ENCODE peak calls at places on chromosomes 16 and 17, in ten cellular contexts. B, U, K, N, A, J, Z, L, Y and V are unnamed samples.

GRCh38 chr16:85485379-85485778 is 127.7 kb upstream of the GSE1 start:
- DNase-seq in B (no peak), U (no peak), K (no peak), N (no peak), A (no peak), J (no peak), Z (no peak), L (no peak), Y (no peak), V (peak; percentile 59)

GRCh38 chr16:80684906-80685305 is 119.5 kb downstream of the CDYL2 start:
- DNase-seq in B (no peak), U (no peak), K (no peak), N (no peak), A (no peak), J (no peak), Z (no peak), L (no peak), Y (no peak), V (no peak)

GRCh38 chr17:72176516-72176851 is 55.7 kb downstream of the SOX9 start:
- DNase-seq in B (peak; percentile 61), U (no peak), K (no peak), N (no peak), A (no peak), J (no peak), Z (no peak), L (no peak), Y (no peak), V (no peak)

GRCh38 chr17:56213031-56213430 is 59.8 kb downstream of the ANKFN1 start:
- DNase-seq in B (no peak), U (no peak), K (no peak), N (no peak), A (no peak), J (no peak), Z (no peak), L (no peak), Y (peak; percentile 10), V (no peak)

GRCh38 chr17:80339118-80339517 is 75.8 kb upstream of the ENDOV start:
- DNase-seq in B (peak; percentile 53), U (no peak), K (no peak), N (no peak), A (no peak), J (no peak), Z (no peak), L (no peak), Y (no peak), V (no peak)

GRCh38 chr16:1556254-1556653 is 22.8 kb downstream of the TMEM204 start:
- DNase-seq in B (no peak), U (no peak), K (no peak), N (no peak), A (no peak), J (peak; percentile 75), Z (no peak), L (no peak), Y (no peak), V (no peak)

GRCh38 chr17:56449176-56449575 is 144.3 kb upstream of the NOG start:
- DNase-seq in B (no peak), U (no peak), K (no peak), N (no peak), A (no peak), J (no peak), Z (no peak), L (no peak), Y (no peak), V (no peak)

GRCh38 chr16:68086336-68086821 is 1.2 kb downstream of the NFATC3 start:
- DNase-seq in B (no peak), U (no peak), K (no peak), N (no peak), A (no peak), J (no peak), Z (no peak), L (peak; percentile 33), Y (peak; percentile 59), V (no peak)

GRCh38 chr16:75263963-75264445 is 12.6 kb upstream of the BCAR1 start:
- DNase-seq in B (no peak), U (no peak), K (peak; percentile 42), N (peak; percentile 75), A (no peak), J (no peak), Z (peak; percentile 95), L (no peak), Y (no peak), V (no peak)

GRCh38 chr16:4182581-4183257 is 59.2 kb downstream of the SRL start:
- DNase-seq in B (no peak), U (no peak), K (no peak), N (no peak), A (no peak), J (no peak), Z (no peak), L (no peak), Y (no peak), V (no peak)

GRCh38 chr16:2962334-2963073 is 1.6 kb upstream of the KREMEN2 start:
- DNase-seq in B (peak; percentile 15), U (no peak), K (no peak), N (no peak), A (no peak), J (no peak), Z (no peak), L (no peak), Y (no peak), V (no peak)
- H3K27me3 ChIP-seq in B (peaks cover 56% of the 10 kb centered on the region), U (peaks cover 97% of the 10 kb centered on the region), K (peaks cover 36% of the 10 kb centered on the region), N (peaks cover 80% of the 10 kb centered on the region), A (no peaks in the 10 kb centered on the region), J (no peaks in the 10 kb centered on the region), Z (peaks cover 71% of the 10 kb centered on the region), L (peaks cover 44% of the 10 kb centered on the region), Y (peaks cover 61% of the 10 kb centered on the region), V (peaks cover 76% of the 10 kb centered on the region)

GRCh38 chr16:84379008-84379730 is 10.8 kb downstream of the ATP2C2 start:
- DNase-seq in B (no peak), U (no peak), K (no peak), N (no peak), A (no peak), J (no peak), Z (no peak), L (peak; percentile 43), Y (no peak), V (no peak)
- H3K4me3 ChIP-seq in B (no peak overlapping the region), U (no peak overlapping the region), K (no peak overlapping the region), N (no peak overlapping the region), A (no peak overlapping the region), J (no peak overlapping the region), Z (no peak overlapping the region), L (no peak overlapping the region), Y (no peak overlapping the region), V (no peak overlapping the region)

GRCh38 chr16:88455610-88456355 is 2.7 kb downstream of the ZFPM1 start:
- DNase-seq in B (peak; percentile 63), U (no peak), K (no peak), N (no peak), A (peak; percentile 81), J (no peak), Z (no peak), L (peak; percentile 74), Y (peak; percentile 43), V (no peak)
- TF ChIP-seq CTCF in B (no peak), U (no peak), K (no peak), N (no peak), A (no peak), J (peak; percentile 12), Z (no peak), L (peak; percentile 2), Y (no peak), V (no peak)

GRCh38 chr17:39868554-39868942 is 546 bp downstream of the ZPBP2 start:
- DNase-seq in B (no peak), U (no peak), K (no peak), N (no peak), A (no peak), J (no peak), Z (no peak), L (no peak), Y (no peak), V (no peak)

GRCh38 chr17:39866013-39866730 is 1.8 kb upstream of the ZPBP2 start:
- DNase-seq in B (no peak), U (no peak), K (no peak), N (no peak), A (no peak), J (no peak), Z (no peak), L (no peak), Y (no peak), V (no peak)

GRCh38 chr17:39867084-39867890 is 715 bp upstream of the ZPBP2 start:
- DNase-seq in B (no peak), U (no peak), K (no peak), N (no peak), A (peak; percentile 96), J (no peak), Z (no peak), L (no peak), Y (no peak), V (no peak)

GRCh38 chr17:39870776-39871175 is 2.8 kb downstream of the ZPBP2 start:
- DNase-seq in B (no peak), U (no peak), K (no peak), N (no peak), A (no peak), J (no peak), Z (no peak), L (no peak), Y (no peak), V (no peak)

GRCh38 chr17:39867891-39868553 is at the start of gene ZPBP2:
- DNase-seq in B (no peak), U (no peak), K (no peak), N (no peak), A (no peak), J (no peak), Z (no peak), L (no peak), Y (no peak), V (no peak)
- H3K27me3 ChIP-seq in B (peaks cover 11% of the 10 kb centered on the region), U (peaks cover 71% of the 10 kb centered on the region), K (peaks cover 39% of the 10 kb centered on the region), N (peaks cover 56% of the 10 kb centered on the region), A (no peaks in the 10 kb centered on the region), J (peaks cover 7% of the 10 kb centered on the region), Z (peaks cover 58% of the 10 kb centered on the region), L (peaks cover 43% of the 10 kb centered on the region), Y (peaks cover 52% of the 10 kb centered on the region), V (peaks cover 52% of the 10 kb centered on the region)

GRCh38 chr17:58339775-58340622 is 11.4 kb upstream of the TSPOAP1 start:
- DNase-seq in B (no peak), U (no peak), K (no peak), N (no peak), A (no peak), J (no peak), Z (no peak), L (no peak), Y (no peak), V (no peak)
- H3K4me3 ChIP-seq in B (no peak overlapping the region), U (no peak overlapping the region), K (no peak overlapping the region), N (peak overlapping the region; percentile 11), A (peak overlapping the region; percentile 81), J (no peak overlapping the region), Z (no peak overlapping the region), L (no peak overlapping the region), Y (peak overlapping the region; percentile 45), V (no peak overlapping the region)